ENCODE peak calls at places on chromosomes 1 and 21, in eight cellular contexts. G is SK-N-SH, T is IMR-90, V is endothelial cell of umbilical vein, Q is mammary epithelial cell, C is GM23248, A is mesenchymal stem cell, Z is HepG2. X is an unnamed sample.

GRCh38 chr1:186404454-186405051 is 28.9 kb downstream of the ODR4 start:
- DNase-seq in G (peak; percentile 32), T (peak; percentile 76), V (peak; percentile 89), Q (peak; percentile 32), C (peak; percentile 85), A (peak; percentile 77), Z (peak; percentile 27), X (no peak)

GRCh38 chr1:173148538-173148937 is 58.6 kb downstream of the TNFSF4 start:
- DNase-seq in G (no peak), T (no peak), V (no peak), Q (no peak), C (no peak), A (no peak), Z (no peak), X (no peak)

GRCh38 chr1:34190692-34191091 is 14.0 kb downstream of the C1orf94 start:
- DNase-seq in G (no peak), T (no peak), V (no peak), Q (no peak), C (no peak), A (no peak), Z (no peak), X (no peak)

GRCh38 chr1:163842546-163842945 is 520.8 kb downstream of the NUF2 start:
- DNase-seq in G (no peak), T (no peak), V (no peak), Q (no peak), C (no peak), A (peak; percentile 7), Z (no peak), X (no peak)

GRCh38 chr1:236759252-236759859 is 35.7 kb upstream of the MTR start:
- DNase-seq in G (peak; percentile 44), T (peak; percentile 42), V (peak; percentile 51), Q (peak; percentile 16), C (peak; percentile 56), A (peak; percentile 51), Z (peak; percentile 35), X (peak; percentile 20)

GRCh38 chr1:5905431-5905830 is 86.8 kb downstream of the NPHP4 start:
- DNase-seq in G (no peak), T (no peak), V (no peak), Q (no peak), C (no peak), A (no peak), Z (no peak), X (no peak)

GRCh38 chr21:38637161-38637560 is 138.9 kb upstream of the ERG start:
- DNase-seq in G (no peak), T (no peak), V (no peak), Q (no peak), C (peak; percentile 56), A (no peak), Z (no peak), X (no peak)

GRCh38 chr1:145782166-145783099 is 41.5 kb downstream of the RNF115 start:
- DNase-seq in G (no peak), T (peak; percentile 96), V (peak; percentile 96), Q (peak; percentile 91), C (peak; percentile 87), A (peak; percentile 71), Z (peak; percentile 69), X (no peak)

GRCh38 chr1:4684142-4684541 is 29.7 kb downstream of the AJAP1 start:
- DNase-seq in G (no peak), T (no peak), V (no peak), Q (no peak), C (no peak), A (no peak), Z (no peak), X (no peak)

GRCh38 chr1:30759718-30760281 is 2.2 kb upstream of the LAPTM5 start:
- DNase-seq in G (no peak), T (no peak), V (no peak), Q (no peak), C (no peak), A (no peak), Z (no peak), X (no peak)
- H3K9ac ChIP-seq in G (no peak overlapping the region), T (no peak overlapping the region), V (no peak overlapping the region), Q (no peak overlapping the region), C (no peak overlapping the region), A (no peak overlapping the region), Z (no peak overlapping the region), X (no peak overlapping the region)

DNA sequence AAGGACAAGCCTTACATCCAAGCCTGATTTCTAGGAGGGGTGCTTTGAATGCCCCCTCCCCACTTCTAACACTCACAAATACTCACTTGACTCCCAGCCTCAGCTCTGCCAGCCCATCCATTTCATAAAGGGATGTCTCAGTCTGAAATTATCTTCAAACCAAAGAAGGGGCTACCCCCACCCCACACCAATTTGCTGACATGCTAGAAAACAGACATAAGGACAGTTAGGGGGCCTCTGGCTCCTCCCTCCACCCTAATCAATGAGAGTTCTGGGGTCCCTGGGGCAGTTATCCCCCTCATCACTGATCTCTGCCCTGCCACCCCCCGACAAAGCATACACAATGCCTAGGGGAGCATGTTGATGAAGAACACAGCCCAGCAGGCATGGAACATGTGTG is 58.8 kb downstream of the RHBG start:
- DNase-seq in G (no peak), T (no peak), V (no peak), Q (no peak), C (no peak), A (no peak), Z (no peak), X (no peak)
- H3K27me3 ChIP-seq in G (peaks cover 69% of the 10 kb centered on the region), T (peaks cover 91% of the 10 kb centered on the region), V (peaks cover 86% of the 10 kb centered on the region), Q (peaks cover 4% of the 10 kb centered on the region), C (peaks cover 93% of the 10 kb centered on the region), A (peaks cover 98% of the 10 kb centered on the region), Z (peaks cover 8% of the 10 kb centered on the region), X (peaks cover 53% of the 10 kb centered on the region)

GRCh38 chr1:118960567-118961136 is 27.5 kb downstream of the TBX15 start:
- DNase-seq in G (no peak), T (no peak), V (no peak), Q (no peak), C (peak; percentile 96), A (peak; percentile 29), Z (peak; percentile 100), X (no peak)

GRCh38 chr1:118960026-118960561 is 28.0 kb downstream of the TBX15 start:
- DNase-seq in G (no peak), T (no peak), V (no peak), Q (no peak), C (peak; percentile 42), A (no peak), Z (no peak), X (no peak)

GRCh38 chr1:118963456-118964430 is 24.4 kb downstream of the TBX15 start:
- DNase-seq in G (no peak), T (peak; percentile 30), V (no peak), Q (peak; percentile 39), C (peak; percentile 97), A (peak; percentile 57), Z (peak; percentile 99), X (no peak)

GRCh38 chr1:118961156-118961555 is 27.0 kb downstream of the TBX15 start:
- DNase-seq in G (no peak), T (no peak), V (no peak), Q (peak; percentile 6), C (peak; percentile 83), A (no peak), Z (no peak), X (no peak)

GRCh38 chr1:118963138-118963455 is 25.0 kb downstream of the TBX15 start:
- DNase-seq in G (no peak), T (no peak), V (no peak), Q (no peak), C (no peak), A (no peak), Z (no peak), X (no peak)
- H3K4me1 ChIP-seq in G (no peaks in the 10 kb centered on the region), T (no peaks in the 10 kb centered on the region), V (no peaks in the 10 kb centered on the region), Q (peaks cover 3% of the 10 kb centered on the region), C (peaks cover 55% of the 10 kb centered on the region), A (peaks cover 16% of the 10 kb centered on the region), Z (peaks cover 67% of the 10 kb centered on the region), X (no peaks in the 10 kb centered on the region)

GRCh38 chr1:36367067-36367466 is 18.7 kb downstream of the STK40 start:
- DNase-seq in G (no peak), T (no peak), V (peak; percentile 62), Q (no peak), C (no peak), A (no peak), Z (no peak), X (no peak)

GRCh38 chr1:36367798-36368197 is 17.9 kb downstream of the STK40 start:
- DNase-seq in G (no peak), T (no peak), V (no peak), Q (no peak), C (no peak), A (no peak), Z (no peak), X (no peak)

GRCh38 chr1:36365310-36365895 is 20.3 kb downstream of the STK40 start:
- DNase-seq in G (no peak), T (peak; percentile 67), V (no peak), Q (no peak), C (peak; percentile 81), A (peak; percentile 48), Z (no peak), X (no peak)

GRCh38 chr1:36369061-36369470 is 16.7 kb downstream of the STK40 start:
- DNase-seq in G (peak; percentile 84), T (peak; percentile 60), V (peak; percentile 77), Q (peak; percentile 50), C (peak; percentile 80), A (peak; percentile 75), Z (peak; percentile 57), X (peak; percentile 86)

DNA sequence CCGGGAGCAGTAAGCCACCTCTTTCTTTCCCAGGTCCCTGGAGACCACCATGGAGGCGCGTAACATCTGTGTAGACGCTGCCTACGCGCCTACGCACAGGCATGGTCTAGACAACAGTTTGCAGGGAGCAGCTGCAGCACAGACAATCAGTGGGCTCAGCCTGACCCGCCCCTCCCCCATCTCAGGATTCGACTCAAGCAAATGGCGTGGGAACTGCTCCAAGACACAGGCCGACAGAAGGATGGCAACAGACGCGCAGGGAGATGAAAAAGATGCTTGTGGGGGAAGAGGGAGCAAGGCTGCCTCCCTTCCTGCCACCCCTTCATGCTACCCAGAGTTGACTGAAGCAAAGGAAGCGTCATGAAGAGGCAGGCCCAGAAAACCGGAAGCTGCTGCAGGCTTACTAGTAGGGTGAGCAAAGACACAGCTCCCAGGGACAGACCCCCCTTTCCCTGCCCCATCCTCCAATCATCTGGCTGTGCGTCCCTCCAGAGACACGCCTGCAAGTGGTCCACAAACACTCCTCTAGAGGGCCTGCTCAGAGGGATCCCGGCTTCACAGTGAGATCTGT is 19.5 kb downstream of the STK40 start:
- DNase-seq in G (peak; percentile 89), T (peak; percentile 75), V (no peak), Q (no peak), C (peak; percentile 33), A (peak; percentile 53), Z (no peak), X (peak; percentile 85)
- H3K9ac ChIP-seq in G (no peak overlapping the region), T (peak overlapping the region; percentile 8), V (no peak overlapping the region), Q (no peak overlapping the region), C (peak overlapping the region; percentile 0), A (peak overlapping the region; percentile 74), Z (no peak overlapping the region), X (peak overlapping the region; percentile 42)

GRCh38 chr1:22627331-22627730 is 9.1 kb upstream of the C1QA start:
- DNase-seq in G (no peak), T (no peak), V (no peak), Q (no peak), C (no peak), A (no peak), Z (no peak), X (no peak)
- H3K27me3 ChIP-seq in G (peaks cover 10% of the 10 kb centered on the region), T (peaks cover 61% of the 10 kb centered on the region), V (peaks cover 2% of the 10 kb centered on the region), Q (peaks cover 3% of the 10 kb centered on the region), C (peaks cover 68% of the 10 kb centered on the region), A (peaks cover 94% of the 10 kb centered on the region), Z (peaks cover 3% of the 10 kb centered on the region), X (peaks cover 3% of the 10 kb centered on the region)

DNA sequence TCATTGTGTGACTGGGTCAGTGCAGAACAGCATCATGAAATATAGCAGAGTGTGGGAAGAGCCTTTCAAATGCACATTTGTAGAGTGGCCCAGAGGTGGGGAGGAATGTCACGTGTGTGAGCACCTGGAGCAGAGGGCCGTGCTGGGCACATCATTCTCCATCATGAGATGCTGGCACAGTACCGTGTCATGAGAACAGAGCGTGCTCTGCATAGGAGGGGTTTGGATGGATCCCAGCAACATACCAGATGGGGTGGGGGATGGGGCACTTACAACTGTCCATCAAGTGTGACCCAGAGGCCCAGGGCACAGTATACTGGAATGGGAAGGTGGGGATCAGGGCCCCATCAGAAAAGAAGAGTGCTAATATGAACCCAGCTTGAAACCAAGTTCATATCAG is 182.0 kb downstream of the LMX1A start:
- DNase-seq in G (no peak), T (no peak), V (no peak), Q (no peak), C (no peak), A (no peak), Z (no peak), X (no peak)
- H3K4me1 ChIP-seq in G (no peaks in the 10 kb centered on the region), T (no peaks in the 10 kb centered on the region), V (no peaks in the 10 kb centered on the region), Q (peaks cover 25% of the 10 kb centered on the region), C (no peaks in the 10 kb centered on the region), A (no peaks in the 10 kb centered on the region), Z (no peaks in the 10 kb centered on the region), X (no peaks in the 10 kb centered on the region)

X was measured in DND-41.